ENCODE peak calls at places on chromosomes 5 and 9, in four cellular contexts. C, Z, O and W are unnamed samples.

GRCh38 chr9:117459941-117460340 is 45.1 kb upstream of the ASTN2 start:
- DNase-seq in C (no peak), Z (no peak), O (no peak), W (no peak)

GRCh38 chr5:66666778-66667177 is 70.6 kb downstream of the MAST4 start:
- DNase-seq in C (no peak), Z (no peak), O (no peak), W (no peak)

GRCh38 chr5:180821538-180821937 is 18.9 kb upstream of the MGAT1 start:
- DNase-seq in C (no peak), Z (no peak), O (no peak), W (no peak)

GRCh38 chr5:135263022-135263668 is 135.9 kb downstream of the MACROH2A1 start:
- DNase-seq in C (no peak), Z (no peak), O (no peak), W (no peak)

GRCh38 chr5:79686799-79687198 is 2.8 kb upstream of the CMYA5 start:
- DNase-seq in C (no peak), Z (no peak), O (no peak), W (no peak)

GRCh38 chr5:65395526-65396155 is 86.1 kb downstream of the ADAMTS6 start:
- DNase-seq in C (peak; percentile 25), Z (no peak), O (no peak), W (no peak)

GRCh38 chr5:173840111-173840983 is 47.8 kb upstream of the CPEB4 start:
- DNase-seq in C (no peak), Z (no peak), O (no peak), W (no peak)

GRCh38 chr9:72278959-72279358 is 86.0 kb downstream of the ZFAND5 start:
- DNase-seq in C (no peak), Z (no peak), O (no peak), W (no peak)